ENCODE peak calls at places on chromosome 1, in four cellular contexts. I is HCT116, F is body of pancreas, D is gastrocnemius medialis. U is an unnamed sample.

GRCh38 chr1:184618851-184619250 is 135.8 kb downstream of the EDEM3 start:
- ATAC-seq in I (no peak), F (no peak), D (no peak), U (no peak)

GRCh38 chr1:55611123-55611522 is 396.0 kb upstream of the USP24 start:
- ATAC-seq in I (no peak), F (no peak), D (peak), U (peak)

GRCh38 chr1:41486892-41487728 is 2.6 kb upstream of the EDN2 start:
- ATAC-seq in I (no peak), F (no peak), D (peak), U (no peak)

GRCh38 chr1:101178341-101178687 is 58.5 kb upstream of the S1PR1 start:
- ATAC-seq in I (no peak), F (no peak), D (no peak), U (no peak)

GRCh38 chr1:201376464-201377374 is 761 bp downstream of the TNNT2 start:
- ATAC-seq in I (peak), F (peak), D (no peak), U (no peak)

GRCh38 chr1:109089242-109090015 is 1.1 kb upstream of the TMEM167B start:
- ATAC-seq in I (peak), F (peak), D (peak), U (no peak)

GRCh38 chr1:19435851-19436465 is 49.4 kb downstream of the CAPZB start:
- ATAC-seq in I (no peak), F (no peak), D (peak), U (no peak)

GRCh38 chr1:210129759-210130158 is 102.8 kb upstream of the SERTAD4 start:
- ATAC-seq in I (no peak), F (no peak), D (no peak), U (no peak)

GRCh38 chr1:221778535-221779142 is 36.8 kb upstream of the DUSP10 start:
- ATAC-seq in I (no peak), F (no peak), D (no peak), U (no peak)

GRCh38 chr1:59025898-59026426 is 242.1 kb upstream of the JUN start:
- ATAC-seq in I (no peak), F (no peak), D (no peak), U (no peak)

GRCh38 chr1:111404588-111404987 is 22.9 kb downstream of the OVGP1 start:
- ATAC-seq in I (no peak), F (no peak), D (no peak), U (no peak)

GRCh38 chr1:162166934-162167615 is 97.6 kb downstream of the NOS1AP start:
- ATAC-seq in I (no peak), F (no peak), D (no peak), U (no peak)

GRCh38 chr1:212354464-212354863 is 60.2 kb downstream of the PACC1 start:
- ATAC-seq in I (no peak), F (no peak), D (no peak), U (no peak)

GRCh38 chr1:29254346-29254745 is 18.0 kb downstream of the PTPRU start:
- ATAC-seq in I (no peak), F (no peak), D (no peak), U (no peak)

GRCh38 chr1:28272215-28272852 is 13.0 kb downstream of the SESN2 start:
- ATAC-seq in I (no peak), F (no peak), D (no peak), U (no peak)

GRCh38 chr1:85330206-85330605 is 53.8 kb upstream of the BCL10 start:
- ATAC-seq in I (peak), F (peak), D (peak), U (peak)

DNA sequence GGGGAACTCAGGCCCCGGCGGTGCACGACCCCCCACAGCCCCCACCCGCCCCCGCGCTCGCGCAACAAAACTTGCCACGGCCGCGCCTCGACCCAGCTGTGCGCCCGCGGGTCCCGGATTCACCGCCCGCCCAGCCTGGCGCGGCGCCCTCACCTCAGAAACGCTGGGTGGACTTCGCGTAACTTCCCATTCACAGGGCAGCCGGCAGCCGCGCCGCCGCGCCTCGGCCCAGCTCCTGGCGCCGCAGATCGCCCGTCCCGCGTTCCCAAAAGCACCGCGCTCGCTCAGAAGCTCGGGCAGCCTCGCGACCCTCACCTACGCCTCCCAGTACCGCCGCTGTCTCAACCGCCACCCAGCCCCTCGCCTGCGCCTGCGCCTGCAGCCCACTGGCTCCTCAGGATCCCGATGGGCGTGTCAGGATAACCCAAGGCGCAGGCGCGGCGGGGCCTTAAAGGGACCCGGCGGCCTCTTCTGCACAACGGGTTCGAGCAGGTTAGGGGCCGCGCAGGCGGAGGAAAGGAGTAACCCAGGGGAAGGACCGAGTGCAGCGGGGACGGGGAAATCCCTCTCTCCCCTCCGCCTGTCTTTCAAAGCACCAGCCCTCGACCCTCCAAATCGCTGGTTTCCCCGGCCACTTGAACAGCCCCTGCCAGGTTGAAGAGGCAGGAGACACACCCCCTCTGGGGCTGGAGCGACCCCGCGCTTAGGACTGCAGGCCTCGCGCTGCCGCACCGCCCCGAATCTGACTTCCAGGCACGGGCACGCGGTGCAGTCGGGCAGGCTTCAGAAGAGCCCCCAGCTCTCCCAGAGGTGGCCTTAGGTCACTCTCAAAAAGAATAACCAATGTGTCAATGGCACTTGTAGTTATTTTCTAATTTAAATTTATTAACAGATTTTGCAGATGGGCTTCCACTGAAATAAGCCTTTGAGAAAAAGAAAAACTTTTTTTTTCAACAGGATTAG is at the start of gene NBPF1:
- ATAC-seq in I (peak), F (peak), D (peak), U (peak)
- TF ChIP-seq POLR2A in I (peak), F (no peak), D (peak), U (peak)

GRCh38 chr1:68051475-68051874 is 1.0 kb upstream of the DIRAS3 start:
- ATAC-seq in I (no peak), F (peak), D (no peak), U (peak)
- TF ChIP-seq POLR2A in I (no peak), F (peak), D (no peak), U (no peak)

DNA sequence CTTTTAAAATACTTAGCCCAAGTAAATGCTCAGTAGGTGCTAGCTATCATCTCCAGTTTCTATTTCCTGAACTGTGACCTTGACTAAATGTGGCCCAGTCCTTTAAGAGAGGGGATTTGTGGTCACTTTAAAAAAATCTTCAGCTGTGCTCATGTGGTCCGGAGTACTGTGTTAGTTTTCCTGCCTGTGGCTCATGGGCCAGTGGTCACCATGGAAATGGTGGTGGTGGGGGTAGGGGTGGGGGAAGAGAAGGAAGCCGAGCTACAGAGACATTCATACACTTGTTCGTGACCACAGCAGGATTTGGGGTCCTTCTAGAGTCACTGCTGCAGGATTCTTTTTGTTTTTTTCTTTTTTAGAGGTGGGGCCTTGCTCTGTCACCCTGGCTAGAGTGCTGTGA is 25.7 kb downstream of the KIF26B start:
- ATAC-seq in I (no peak), F (no peak), D (no peak), U (peak)
- TF ChIP-seq POLR2A in I (no peak), F (no peak), D (no peak), U (no peak)

DNA sequence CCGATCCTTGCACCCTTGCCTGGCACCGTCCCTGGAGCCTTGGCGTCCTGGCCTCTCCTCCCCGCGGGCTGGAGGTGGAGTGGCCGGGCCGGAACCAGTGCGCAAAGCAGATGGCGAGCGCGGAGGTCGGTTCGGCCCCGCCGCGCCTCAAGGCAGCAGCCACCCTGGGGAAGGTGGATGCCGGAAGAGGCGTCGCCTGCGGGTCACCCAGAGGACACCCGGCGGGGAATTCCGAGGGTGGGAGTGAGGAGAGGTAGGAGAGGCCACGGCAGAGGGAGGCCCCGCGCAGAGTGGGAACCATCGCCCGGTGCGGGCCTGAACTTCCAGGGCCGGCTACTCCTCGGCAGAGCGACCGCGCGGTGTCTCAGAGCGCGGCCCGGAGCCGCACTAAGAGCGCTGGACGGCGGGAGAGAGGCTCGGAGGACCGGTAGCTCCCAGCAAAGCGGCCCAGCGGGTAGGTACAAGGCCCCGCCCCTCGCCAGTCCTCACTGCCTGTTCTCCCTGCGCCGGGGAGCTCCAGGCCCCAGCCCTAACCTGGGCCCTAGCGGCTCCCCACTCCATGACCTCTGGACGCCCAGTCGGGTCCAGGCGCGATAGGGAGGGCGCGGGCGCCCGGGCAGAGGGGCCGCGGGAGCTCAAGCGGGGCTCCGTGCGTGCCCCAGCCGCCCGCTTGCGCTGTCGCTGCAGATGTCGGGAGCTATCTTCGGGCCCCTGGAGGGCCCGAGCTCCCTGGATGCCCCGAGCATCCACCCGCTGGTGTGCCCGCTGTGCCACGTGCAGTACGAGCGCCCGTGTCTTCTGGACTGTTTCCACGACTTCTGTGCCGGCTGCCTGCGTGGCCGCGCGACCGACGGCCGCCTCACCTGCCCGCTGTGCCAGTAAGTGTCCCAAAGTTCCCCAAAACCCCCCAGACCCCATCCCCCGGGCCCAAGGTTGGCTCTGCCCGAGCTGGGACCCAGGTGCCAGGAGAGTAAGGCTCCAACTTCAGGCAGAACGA is at the start of gene RNF207:
- ATAC-seq in I (peak), F (peak), D (peak), U (peak)
- TF ChIP-seq POLR2A in I (peak), F (peak), D (no peak), U (peak)

DNA sequence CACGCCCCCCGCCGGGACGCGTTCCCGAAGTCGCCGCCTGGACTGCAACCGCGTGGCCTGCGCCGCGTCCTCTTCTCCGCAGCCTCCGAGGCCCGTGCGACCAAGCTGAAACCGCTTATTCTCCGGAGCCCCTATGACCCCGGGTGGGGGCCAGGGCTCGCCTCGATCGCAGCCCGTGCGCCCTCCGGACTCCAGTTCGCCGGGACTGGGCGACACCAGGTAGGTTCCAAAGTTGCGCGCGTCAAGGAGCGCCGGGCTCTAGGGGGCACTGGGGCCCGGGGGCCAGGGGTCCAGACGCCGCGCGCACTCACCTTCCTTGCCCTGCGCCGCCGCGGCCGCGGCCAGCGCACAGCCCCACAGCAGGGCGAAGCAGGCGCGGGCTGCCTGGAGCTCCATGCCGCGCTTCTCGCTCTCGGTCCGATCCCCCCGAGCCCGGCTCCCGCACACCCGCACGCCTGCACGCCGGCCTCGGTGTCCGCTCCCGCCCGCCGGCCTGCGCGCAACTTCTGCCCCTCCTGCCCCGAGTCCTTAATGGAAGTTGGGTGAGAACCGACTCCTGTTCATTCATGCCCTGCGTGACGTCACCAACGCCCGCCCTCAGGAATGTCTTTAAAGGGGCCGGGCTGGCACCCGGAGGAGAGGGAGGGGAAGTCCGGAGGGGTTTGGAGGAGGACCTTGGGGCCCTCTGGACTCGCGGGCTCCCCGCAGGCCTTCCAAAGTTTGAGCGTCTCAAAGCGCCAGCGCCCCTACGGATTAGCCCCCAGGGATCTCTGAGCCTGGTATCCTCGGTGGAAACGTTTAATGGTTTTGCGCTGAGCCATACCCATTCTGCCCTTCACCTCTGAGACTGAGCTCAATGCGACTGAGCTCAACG is at the start of gene EPHA2:
- ATAC-seq in I (peak), F (peak), D (peak), U (peak)
- TF ChIP-seq POLR2A in I (peak), F (peak), D (peak), U (peak)

U was measured in gastroesophageal sphincter.